ENCODE peak calls at places on chromosome 21, in seven cellular contexts. X, Y, U, L, F, Q and G are unnamed samples.

GRCh38 chr21:15277498-15277897 is 212.7 kb upstream of the NRIP1 start:
- DNase-seq in X (no peak), Y (no peak), U (no peak), L (no peak), F (no peak), Q (no peak), G (no peak)

GRCh38 chr21:46429754-46430681 is 28.7 kb upstream of the DIP2A start:
- DNase-seq in X (peak; percentile 58), Y (no peak), U (no peak), L (no peak), F (no peak), Q (no peak), G (no peak)

GRCh38 chr21:8992731-8993174 is 1528.6 kb upstream of the TPTE start:
- DNase-seq in X (no peak), Y (no peak), U (no peak), L (no peak), F (no peak), Q (no peak), G (no peak)

GRCh38 chr21:29403291-29403690 is 104.6 kb downstream of the BACH1 start:
- DNase-seq in X (no peak), Y (peak; percentile 16), U (no peak), L (peak; percentile 18), F (no peak), Q (no peak), G (no peak)

GRCh38 chr21:43779660-43780059 is 3.6 kb upstream of the CSTB start:
- DNase-seq in X (no peak), Y (no peak), U (no peak), L (no peak), F (no peak), Q (no peak), G (no peak)

GRCh38 chr21:17200250-17200649 is 312.6 kb upstream of the CXADR start:
- DNase-seq in X (no peak), Y (no peak), U (no peak), L (no peak), F (no peak), Q (no peak), G (no peak)

GRCh38 chr21:43369124-43369523 is 57.8 kb downstream of the SIK1 start:
- DNase-seq in X (no peak), Y (peak; percentile 35), U (no peak), L (peak; percentile 68), F (no peak), Q (no peak), G (no peak)

GRCh38 chr21:15552914-15553491 is 176.8 kb upstream of the USP25 start:
- DNase-seq in X (no peak), Y (peak; percentile 56), U (no peak), L (peak; percentile 7), F (no peak), Q (no peak), G (no peak)

GRCh38 chr21:27590271-27590670 is 623.4 kb upstream of the ADAMTS5 start:
- DNase-seq in X (no peak), Y (peak; percentile 88), U (no peak), L (peak; percentile 95), F (no peak), Q (no peak), G (no peak)

GRCh38 chr21:42315296-42315891 is at the start of gene TFF3:
- DNase-seq in X (peak; percentile 79), Y (no peak), U (no peak), L (no peak), F (peak; percentile 67), Q (no peak), G (peak; percentile 65)

GRCh38 chr21:21199342-21200102 is 201.3 kb downstream of the NCAM2 start:
- DNase-seq in X (no peak), Y (no peak), U (no peak), L (no peak), F (no peak), Q (no peak), G (no peak)

GRCh38 chr21:29504751-29505321 is 206.1 kb downstream of the BACH1 start:
- DNase-seq in X (no peak), Y (peak; percentile 39), U (no peak), L (peak; percentile 55), F (no peak), Q (no peak), G (no peak)

GRCh38 chr21:19321688-19322087 is 918.1 kb upstream of the TMPRSS15 start:
- DNase-seq in X (no peak), Y (no peak), U (no peak), L (no peak), F (no peak), Q (no peak), G (no peak)

GRCh38 chr21:30257773-30258172 is 25.0 kb downstream of the KRTAP24-1 start:
- DNase-seq in X (no peak), Y (peak; percentile 75), U (no peak), L (peak; percentile 13), F (no peak), Q (no peak), G (no peak)

DNA sequence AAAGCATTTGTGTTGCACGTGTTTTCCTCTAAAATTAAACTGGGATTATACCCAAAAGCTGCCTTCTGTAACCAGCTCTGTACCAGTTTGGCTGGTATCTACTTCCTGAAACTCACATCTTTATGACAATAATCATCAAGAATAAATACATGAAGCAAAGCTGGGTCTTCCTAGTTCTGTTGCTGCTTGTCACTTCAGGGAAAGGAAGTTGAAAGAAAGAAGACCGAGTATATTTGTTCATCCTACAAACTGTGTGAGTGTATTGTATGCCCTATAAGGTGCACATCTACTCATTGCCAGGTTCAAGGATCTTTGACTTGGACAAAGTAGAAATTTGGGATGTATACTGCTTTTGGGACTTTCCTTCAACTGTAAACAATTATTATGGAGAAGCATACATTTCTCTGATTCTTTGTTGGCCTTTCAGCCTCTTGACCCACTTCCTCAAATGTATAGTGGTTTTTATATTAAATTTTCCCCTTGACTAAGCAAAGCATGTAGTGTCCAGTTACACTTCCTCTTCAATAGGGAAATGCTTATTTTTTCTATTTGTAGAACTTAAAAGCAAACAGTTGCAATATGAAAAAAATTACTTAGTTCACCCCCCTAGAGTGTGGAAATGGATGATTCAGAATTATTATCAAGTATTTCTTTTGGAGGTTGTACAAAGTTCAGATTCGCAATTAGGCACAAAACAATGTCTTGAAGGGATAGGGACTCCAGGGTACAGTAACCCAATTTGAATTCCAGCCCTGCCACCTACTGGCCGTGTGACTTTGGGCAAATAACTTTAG is 28.9 kb upstream of the IFNGR2 start:
- DNase-seq in X (no peak), Y (peak; percentile 82), U (peak; percentile 40), L (peak; percentile 64), F (no peak), Q (no peak), G (no peak)
- TF ChIP-seq CTCF in X (peak; percentile 40), Y (peak; percentile 68), U (peak; percentile 77), L (peak; percentile 70), F (no peak), Q (no peak), G (peak; percentile 66)

GRCh38 chr21:39979321-39979720 is 112.1 kb downstream of the PCP4 start:
- DNase-seq in X (no peak), Y (no peak), U (no peak), L (no peak), F (no peak), Q (no peak), G (no peak)

GRCh38 chr21:39972976-39973375 is 105.7 kb downstream of the PCP4 start:
- DNase-seq in X (no peak), Y (no peak), U (no peak), L (no peak), F (no peak), Q (no peak), G (no peak)

GRCh38 chr21:39972471-39972870 is 105.2 kb downstream of the PCP4 start:
- DNase-seq in X (no peak), Y (no peak), U (no peak), L (no peak), F (no peak), Q (no peak), G (no peak)

GRCh38 chr21:39971961-39972360 is 104.7 kb downstream of the PCP4 start:
- DNase-seq in X (no peak), Y (no peak), U (no peak), L (no peak), F (no peak), Q (no peak), G (no peak)

GRCh38 chr21:39976805-39977204 is 109.6 kb downstream of the PCP4 start:
- DNase-seq in X (no peak), Y (no peak), U (no peak), L (no peak), F (no peak), Q (no peak), G (no peak)
- TF ChIP-seq CTCF in X (no peak), Y (no peak), U (no peak), L (no peak), F (no peak), Q (no peak), G (no peak)

GRCh38 chr21:25607812-25608737 is 794 bp upstream of the MRPL39 start:
- DNase-seq in X (peak; percentile 93), Y (peak; percentile 90), U (peak; percentile 70), L (peak; percentile 77), F (peak; percentile 81), Q (peak; percentile 55), G (peak; percentile 81)

DNA sequence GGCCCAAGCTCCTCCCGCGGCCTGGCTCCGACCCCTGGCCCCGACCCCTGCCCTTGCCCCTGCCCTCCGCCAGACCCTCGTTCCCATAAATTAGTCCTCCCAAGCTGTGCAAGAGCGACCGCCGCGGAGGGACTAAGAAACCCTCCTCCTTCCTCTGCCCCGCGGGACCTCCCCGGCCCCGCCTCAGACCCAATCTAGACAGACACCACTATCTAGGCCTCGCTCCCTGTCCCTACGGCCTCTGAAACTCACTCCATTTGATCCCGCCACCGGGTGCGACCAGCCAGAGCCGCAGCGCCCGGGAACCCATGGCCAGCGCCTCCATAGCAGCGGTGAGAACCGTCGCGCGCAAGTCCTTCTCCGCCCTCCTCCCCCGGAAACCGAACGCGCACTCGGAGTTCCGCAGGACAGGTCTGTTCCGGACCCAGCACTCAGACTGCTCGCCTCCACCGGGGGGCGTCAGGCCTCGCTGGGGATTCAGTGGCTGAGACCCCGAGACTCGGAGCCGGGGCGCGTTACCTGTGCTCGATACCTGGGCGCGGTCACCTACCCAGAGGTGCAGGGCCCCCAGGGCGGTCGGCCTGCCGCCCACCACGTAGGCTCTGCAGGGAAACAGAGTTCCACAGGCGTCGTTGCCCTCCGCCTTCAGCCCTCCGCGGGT is at the start of gene MRPL39:
- DNase-seq in X (peak; percentile 97), Y (peak; percentile 93), U (peak; percentile 80), L (peak; percentile 85), F (peak; percentile 86), Q (peak; percentile 85), G (peak; percentile 92)
- TF ChIP-seq CTCF in X (peak; percentile 25), Y (peak; percentile 71), U (peak; percentile 49), L (peak; percentile 66), F (no peak), Q (no peak), G (peak; percentile 72)

DNA sequence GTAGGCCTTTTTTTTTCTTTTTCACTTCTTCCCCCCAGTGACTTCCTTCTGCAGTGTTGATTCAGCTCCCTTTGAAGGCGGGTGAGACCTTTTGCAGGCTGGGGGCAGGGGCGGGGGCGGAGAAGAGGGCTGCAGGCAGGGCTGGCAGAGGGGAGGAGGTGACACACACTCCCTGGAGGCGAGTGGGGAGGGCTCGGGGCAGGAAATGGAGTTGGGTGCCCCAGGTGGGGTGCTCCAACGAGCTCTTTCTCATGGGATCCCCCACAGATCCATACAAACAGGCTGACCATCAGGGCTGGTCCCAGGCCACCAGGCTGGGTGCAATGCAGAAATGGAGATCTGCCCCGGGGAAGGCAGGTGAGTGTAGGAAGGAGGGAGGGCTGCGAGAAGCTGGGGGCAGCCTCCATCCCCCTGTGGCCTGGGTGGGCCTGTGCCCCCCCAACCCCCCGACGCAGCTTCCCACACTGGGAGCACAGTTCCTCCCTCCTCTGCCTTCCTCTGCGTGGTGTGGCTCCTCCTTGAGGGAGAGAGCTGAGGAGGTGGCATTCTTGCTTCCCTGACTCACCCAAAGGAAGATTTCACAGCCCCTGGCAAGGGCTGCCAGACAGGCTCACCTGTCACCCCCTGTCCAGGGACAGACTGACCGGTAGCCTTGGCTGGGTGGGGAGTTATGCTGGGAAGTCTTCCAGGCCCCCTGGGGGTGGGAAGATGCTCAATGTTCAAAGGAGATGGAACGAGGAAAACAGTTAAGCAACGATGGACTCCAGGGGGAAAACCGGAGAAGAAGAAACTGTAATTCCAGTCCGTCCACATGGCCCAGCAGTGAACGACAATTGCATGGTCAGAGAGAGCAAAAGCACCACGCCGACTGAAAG is 7.1 kb upstream of the ITGB2 start:
- DNase-seq in X (peak; percentile 96), Y (peak; percentile 61), U (peak; percentile 86), L (peak; percentile 85), F (no peak), Q (peak; percentile 57), G (no peak)
- TF ChIP-seq CTCF in X (no peak), Y (peak; percentile 27), U (no peak), L (peak; percentile 38), F (no peak), Q (no peak), G (no peak)